ENCODE peak calls at places on chromosomes 13 and 19, in seven cellular contexts. W, E, T, C, N, G and R are unnamed samples.

GRCh38 chr13:34647379-34647778 is 294.7 kb upstream of the NBEA start:
- DNase-seq in W (no peak), E (no peak), T (no peak), C (no peak), N (no peak), G (no peak), R (no peak)

GRCh38 chr19:18223860-18224524 is 2.2 kb downstream of the PDE4C start:
- DNase-seq in W (peak), E (peak), T (no peak), C (no peak), N (no peak), G (no peak), R (no peak)

GRCh38 chr13:34000955-34001354 is 183.0 kb downstream of the RFC3 start:
- DNase-seq in W (no peak), E (no peak), T (no peak), C (no peak), N (no peak), G (no peak), R (no peak)

GRCh38 chr13:61013782-61014181 is 401.9 kb downstream of the PCDH20 start:
- DNase-seq in W (no peak), E (no peak), T (no peak), C (no peak), N (no peak), G (no peak), R (no peak)

GRCh38 chr13:31167490-31167889 is 5.8 kb upstream of the HSPH1 start:
- DNase-seq in W (no peak), E (peak), T (no peak), C (no peak), N (no peak), G (no peak), R (no peak)

GRCh38 chr13:34164585-34164984 is 346.6 kb downstream of the RFC3 start:
- DNase-seq in W (no peak), E (no peak), T (no peak), C (no peak), N (no peak), G (peak), R (peak)

GRCh38 chr13:59459972-59460371 is 703.8 kb downstream of the DIAPH3 start:
- DNase-seq in W (no peak), E (no peak), T (no peak), C (no peak), N (no peak), G (peak), R (no peak)

GRCh38 chr19:12946092-12946845 is 607 bp downstream of the RAD23A start:
- DNase-seq in W (peak), E (peak), T (no peak), C (peak), N (peak), G (peak), R (no peak)

GRCh38 chr19:17340302-17340870 is 3.0 kb downstream of the GTPBP3 start:
- DNase-seq in W (peak), E (no peak), T (no peak), C (no peak), N (no peak), G (no peak), R (no peak)

GRCh38 chr13:97810152-97810551 is 143.3 kb upstream of the IPO5 start:
- DNase-seq in W (no peak), E (no peak), T (no peak), C (peak), N (no peak), G (peak), R (no peak)

GRCh38 chr13:25844559-25845434 is 207.0 kb downstream of the SHISA2 start:
- DNase-seq in W (no peak), E (no peak), T (no peak), C (no peak), N (no peak), G (peak), R (no peak)

GRCh38 chr19:45424191-45425058 is 708 bp upstream of the ERCC1 start:
- DNase-seq in W (peak), E (peak), T (peak), C (peak), N (peak), G (peak), R (peak)

GRCh38 chr19:49684251-49684982 is 5.0 kb upstream of the ADM5 start:
- DNase-seq in W (no peak), E (no peak), T (no peak), C (no peak), N (no peak), G (no peak), R (no peak)

GRCh38 chr19:5691205-5691929 is 1.3 kb downstream of the RPL36 start:
- DNase-seq in W (no peak), E (no peak), T (no peak), C (no peak), N (no peak), G (peak), R (no peak)

GRCh38 chr19:53355739-53356138 is 9.8 kb upstream of the ZNF525 start:
- DNase-seq in W (no peak), E (no peak), T (no peak), C (no peak), N (no peak), G (no peak), R (no peak)

GRCh38 chr13:98755116-98755515 is 2.6 kb upstream of the SLC15A1 start:
- DNase-seq in W (no peak), E (no peak), T (no peak), C (no peak), N (no peak), G (no peak), R (no peak)

GRCh38 chr13:26442541-26442940 is 114.9 kb upstream of the WASF3 start:
- DNase-seq in W (no peak), E (no peak), T (peak), C (no peak), N (no peak), G (peak), R (no peak)

GRCh38 chr19:4337906-4338440 is 654 bp downstream of the STAP2 start:
- DNase-seq in W (peak), E (no peak), T (no peak), C (no peak), N (no peak), G (peak), R (no peak)

GRCh38 chr19:38440592-38440991 is 7.1 kb downstream of the RYR1 start:
- DNase-seq in W (no peak), E (no peak), T (no peak), C (no peak), N (no peak), G (no peak), R (no peak)

GRCh38 chr13:77325371-77325941 is 1.4 kb downstream of the MYCBP2 start:
- DNase-seq in W (no peak), E (peak), T (no peak), C (no peak), N (no peak), G (peak), R (no peak)

GRCh38 chr19:10000171-10000826 is 10.0 kb downstream of the COL5A3 start:
- DNase-seq in W (peak), E (peak), T (no peak), C (peak), N (peak), G (peak), R (no peak)

GRCh38 chr19:17172624-17173345 is 42.4 kb upstream of the USE1 start:
- DNase-seq in W (no peak), E (no peak), T (no peak), C (no peak), N (no peak), G (no peak), R (no peak)

GRCh38 chr13:112532837-112533745 is 54.9 kb downstream of the TUBGCP3 start:
- DNase-seq in W (no peak), E (no peak), T (no peak), C (no peak), N (no peak), G (no peak), R (no peak)

GRCh38 chr19:42028304-42029216 is 34.5 kb upstream of the ATP1A3 start:
- DNase-seq in W (no peak), E (no peak), T (no peak), C (no peak), N (no peak), G (no peak), R (no peak)

GRCh38 chr19:3073159-3073563 is 10.9 kb upstream of the TLE5 start:
- DNase-seq in W (no peak), E (no peak), T (no peak), C (peak), N (peak), G (peak), R (no peak)

GRCh38 chr13:42395066-42395821 is 123.3 kb downstream of the AKAP11 start:
- DNase-seq in W (no peak), E (no peak), T (no peak), C (no peak), N (no peak), G (no peak), R (no peak)

GRCh38 chr13:42396501-42396900 is 124.5 kb downstream of the AKAP11 start:
- DNase-seq in W (no peak), E (no peak), T (no peak), C (no peak), N (no peak), G (no peak), R (no peak)

GRCh38 chr13:42392706-42393572 is 121.0 kb downstream of the AKAP11 start:
- DNase-seq in W (no peak), E (no peak), T (no peak), C (no peak), N (no peak), G (peak), R (no peak)

GRCh38 chr13:42393573-42394360 is 121.8 kb downstream of the AKAP11 start:
- DNase-seq in W (no peak), E (no peak), T (no peak), C (no peak), N (no peak), G (no peak), R (no peak)

GRCh38 chr13:42394361-42395065 is 122.6 kb downstream of the AKAP11 start:
- DNase-seq in W (no peak), E (no peak), T (no peak), C (no peak), N (no peak), G (no peak), R (no peak)
- H3K4me3 ChIP-seq in W (no peak), E (no peak), T (no peak), C (no peak), N (no peak), G (no peak), R (no peak)

DNA sequence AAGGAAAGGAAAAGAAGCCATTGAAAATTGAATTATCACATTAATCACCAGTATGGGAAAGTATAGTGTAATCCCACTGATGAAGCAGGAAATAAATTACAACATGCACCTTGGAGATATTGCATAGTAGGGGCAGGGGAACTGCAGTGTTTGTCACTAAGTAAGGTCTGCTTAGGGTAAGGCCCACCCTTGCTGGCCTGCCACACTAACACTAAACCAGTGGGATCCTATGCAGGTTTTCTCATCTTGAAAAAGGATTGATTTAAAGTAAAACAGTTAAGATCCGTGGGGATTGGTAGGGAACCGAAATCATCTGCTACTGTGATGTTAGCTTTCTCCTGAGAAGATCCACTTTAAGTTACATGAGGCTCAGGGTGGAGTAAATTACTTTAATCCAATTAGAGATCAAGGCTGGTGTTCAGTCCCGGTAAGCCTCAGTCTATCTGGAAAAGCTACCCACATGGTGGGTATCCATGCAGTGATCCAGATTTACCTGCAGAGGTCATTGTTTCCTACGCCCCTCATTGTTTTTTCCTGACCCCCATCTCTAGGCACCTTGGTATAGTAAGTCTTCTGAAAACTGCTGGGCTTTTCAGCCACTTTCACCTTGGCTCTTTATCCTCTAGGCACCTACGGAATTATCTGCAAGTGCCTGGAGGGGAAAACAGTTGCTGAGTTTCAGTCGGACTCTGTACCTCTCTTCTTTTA is 1014.9 kb upstream of the ATXN8OS start:
- DNase-seq in W (no peak), E (no peak), T (no peak), C (no peak), N (no peak), G (no peak), R (no peak)
- TF ChIP-seq CTCF in W (no peak), E (no peak), T (no peak), C (no peak), N (no peak), G (no peak), R (peak)

DNA sequence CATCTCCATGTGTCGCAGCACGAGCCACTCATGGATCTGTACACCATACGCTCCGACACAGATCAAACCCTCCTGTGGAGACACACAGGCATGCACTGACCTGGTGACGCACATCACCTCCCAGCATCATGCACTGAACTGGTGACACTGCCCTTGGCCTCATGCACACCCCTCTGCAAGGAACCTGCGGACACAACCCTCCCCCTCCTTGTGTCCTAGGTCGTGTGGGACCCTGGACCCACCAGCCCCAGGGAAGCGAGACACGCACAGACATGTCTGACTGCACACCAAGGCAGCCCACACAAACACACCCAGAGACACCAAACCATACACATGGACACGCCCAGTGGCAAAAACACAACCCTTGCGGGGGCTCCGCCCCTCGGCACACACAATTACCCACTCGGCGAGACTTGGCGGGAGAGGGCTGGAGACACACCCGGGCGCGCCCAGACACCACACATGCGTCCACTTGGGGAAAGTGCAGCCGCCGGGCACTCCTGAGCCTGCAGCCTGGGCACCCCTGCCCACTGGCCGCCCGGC is 2.0 kb upstream of the KCNN4 start:
- DNase-seq in W (no peak), E (no peak), T (no peak), C (no peak), N (no peak), G (no peak), R (no peak)
- H3K4me3 ChIP-seq in W (no peak), E (peak), T (no peak), C (no peak), N (no peak), G (no peak), R (no peak)

GRCh38 chr13:79548886-79549285 is 67.9 kb downstream of the NDFIP2 start:
- DNase-seq in W (no peak), E (no peak), T (no peak), C (no peak), N (no peak), G (no peak), R (no peak)
- TF ChIP-seq CTCF in W (no peak), E (no peak), T (peak), C (no peak), N (no peak), G (no peak), R (peak)

DNA sequence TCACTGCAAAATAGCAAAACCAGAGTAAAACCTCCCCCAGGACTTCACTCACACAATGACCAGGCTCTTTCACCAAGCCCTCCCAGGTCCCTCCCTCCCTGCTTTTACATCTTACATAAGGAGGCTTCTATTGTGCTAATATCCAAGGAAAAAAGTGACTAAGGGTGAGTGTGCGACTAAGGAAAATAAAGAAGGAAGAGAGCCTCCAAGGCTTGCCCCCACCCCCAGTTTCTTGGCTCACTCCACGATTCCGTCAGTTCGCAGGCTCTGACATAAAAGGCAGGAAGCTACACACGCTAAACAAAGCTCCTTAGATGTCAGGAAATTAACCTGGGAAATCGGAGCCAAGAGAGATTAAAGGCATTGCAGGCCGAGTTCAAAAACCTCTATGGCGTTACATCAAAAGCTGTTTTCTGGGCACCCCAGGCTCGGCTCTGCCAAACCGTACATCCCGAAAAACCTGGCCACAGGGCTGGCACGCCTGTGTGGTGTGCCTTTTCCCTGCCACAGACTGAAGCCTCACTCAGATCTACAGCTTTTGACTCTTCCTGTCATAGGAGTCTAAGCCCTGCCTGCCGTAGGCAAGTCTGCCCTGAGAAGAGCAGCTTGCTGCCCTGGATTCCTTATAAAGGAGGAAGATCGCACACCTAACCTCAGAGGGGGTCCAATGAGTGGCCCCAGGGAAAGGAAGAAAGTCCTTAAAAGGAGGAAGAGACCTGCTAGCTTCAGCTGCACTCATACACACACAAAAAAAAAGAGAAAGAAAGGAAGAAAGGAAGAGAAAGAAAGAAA is 67.0 kb upstream of the SERP2 start:
- DNase-seq in W (no peak), E (no peak), T (peak), C (peak), N (no peak), G (peak), R (peak)
- H3K4me3 ChIP-seq in W (peak), E (no peak), T (no peak), C (peak), N (no peak), G (no peak), R (no peak)

GRCh38 chr19:15156391-15156790 is 44.4 kb downstream of the NOTCH3 start:
- DNase-seq in W (no peak), E (no peak), T (no peak), C (no peak), N (no peak), G (no peak), R (no peak)

GRCh38 chr19:15166700-15167099 is 34.1 kb downstream of the NOTCH3 start:
- DNase-seq in W (no peak), E (no peak), T (no peak), C (no peak), N (no peak), G (no peak), R (no peak)

GRCh38 chr19:15159251-15159650 is 41.5 kb downstream of the NOTCH3 start:
- DNase-seq in W (no peak), E (no peak), T (no peak), C (no peak), N (no peak), G (no peak), R (no peak)

DNA sequence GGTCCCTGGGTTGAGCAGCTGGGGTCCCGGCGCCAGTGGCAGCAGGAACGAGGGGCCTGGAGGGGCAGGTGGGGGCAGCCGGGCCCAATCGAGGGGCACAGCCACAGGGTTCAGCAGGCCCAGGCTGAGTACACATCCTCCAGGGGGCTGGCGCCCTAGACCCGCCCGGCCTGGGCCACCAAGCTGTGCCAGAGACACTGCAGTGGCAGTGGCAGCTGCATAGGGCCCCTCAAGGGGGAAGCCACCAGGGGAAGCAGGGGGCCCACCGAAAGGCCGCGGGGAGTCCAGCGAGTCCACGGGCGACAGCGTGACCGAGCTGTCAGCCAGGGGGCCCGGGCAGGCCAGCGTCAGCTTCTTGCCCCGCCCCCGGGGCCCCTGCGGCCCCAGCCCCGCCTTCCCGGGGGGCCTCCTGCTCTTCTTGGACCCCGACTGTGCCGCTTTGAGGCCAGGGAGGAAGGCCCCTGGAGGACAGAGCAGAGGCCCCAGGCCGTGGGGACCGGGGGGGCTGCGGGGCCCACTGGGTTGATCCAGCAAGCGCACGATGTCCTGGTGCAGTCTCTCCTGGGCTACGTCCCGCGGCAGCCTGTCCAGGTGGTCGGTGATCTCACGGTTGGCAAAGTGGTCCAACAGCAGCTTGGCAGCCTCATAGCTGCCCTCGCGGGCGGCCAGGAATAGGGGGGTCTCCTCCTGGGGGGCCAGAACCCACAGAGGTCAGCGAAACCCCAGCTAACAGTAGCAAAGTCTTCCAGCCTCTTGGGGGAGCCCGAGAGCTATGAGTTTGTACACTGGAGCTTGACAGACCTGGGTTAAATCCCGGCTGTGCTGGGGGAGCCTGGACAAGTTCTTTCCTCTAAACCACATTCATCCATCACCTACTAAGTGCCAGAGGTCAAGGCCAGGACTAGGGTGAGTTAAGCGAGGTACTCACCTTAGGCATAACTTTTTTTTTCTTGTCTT is 39.5 kb downstream of the NOTCH3 start:
- DNase-seq in W (no peak), E (no peak), T (no peak), C (no peak), N (no peak), G (peak), R (no peak)
- TF ChIP-seq CTCF in W (peak), E (peak), T (peak), C (peak), N (no peak), G (peak), R (peak)

GRCh38 chr19:11848594-11849263 is at the start of gene ZNF439:
- DNase-seq in W (peak), E (peak), T (peak), C (peak), N (peak), G (peak), R (peak)
- H3K4me3 ChIP-seq in W (peak), E (peak), T (peak), C (peak), N (peak), G (peak), R (peak)

DNA sequence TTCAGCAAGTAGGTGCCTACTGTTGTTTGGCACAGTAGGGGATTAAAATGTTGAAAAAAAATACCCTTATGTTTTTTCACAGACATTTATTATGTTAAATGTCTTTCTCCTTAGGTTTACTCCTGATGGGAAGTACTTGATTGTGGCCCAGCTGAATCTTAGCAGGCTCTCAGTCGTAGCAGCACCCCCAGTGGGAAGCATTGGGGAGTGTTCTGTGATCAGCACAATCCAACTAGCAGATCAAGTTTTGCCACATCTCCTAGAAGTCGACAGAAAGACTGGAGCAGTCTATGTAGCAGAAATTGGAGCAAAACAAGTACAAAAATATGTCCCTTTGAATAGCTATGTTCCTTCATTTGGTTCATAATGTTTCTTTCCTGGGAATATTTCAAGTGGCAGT is 9.3 kb downstream of the NHLRC3 start:
- DNase-seq in W (no peak), E (no peak), T (no peak), C (no peak), N (no peak), G (no peak), R (no peak)
- TF ChIP-seq CTCF in W (no peak), E (no peak), T (peak), C (peak), N (no peak), G (no peak), R (peak)